ENCODE peak calls at places on chromosomes 5 and 9, in six cellular contexts. E is IMR-90, F is neuronal stem cell, A is mesenchymal stem cell, Y is trophoblast cell, X is H1. W is an unnamed sample.

GRCh38 chr9:32942755-32943460 is 58.5 kb downstream of the APTX start:
- DNase-seq in E (no peak), F (no peak), A (no peak), Y (no peak), X (no peak), W (no peak)

GRCh38 chr9:75451505-75451904 is 363.2 kb downstream of the OSTF1 start:
- DNase-seq in E (no peak), F (no peak), A (no peak), Y (no peak), X (no peak), W (no peak)

GRCh38 chr5:132475939-132476852 is 14.4 kb downstream of the IRF1 start:
- DNase-seq in E (no peak), F (no peak), A (peak), Y (peak), X (no peak), W (no peak)

GRCh38 chr5:135075621-135076585 is 41.9 kb upstream of the PITX1 start:
- DNase-seq in E (peak), F (no peak), A (peak), Y (peak), X (no peak), W (no peak)

GRCh38 chr9:117232991-117233390 is 181.9 kb downstream of the ASTN2 start:
- DNase-seq in E (no peak), F (no peak), A (no peak), Y (no peak), X (no peak), W (no peak)

GRCh38 chr5:957730-958485 is 50.7 kb upstream of the NKD2 start:
- DNase-seq in E (peak), F (no peak), A (peak), Y (no peak), X (no peak), W (no peak)

GRCh38 chr5:31918739-31919138 is 255.4 kb downstream of the GOLPH3 start:
- DNase-seq in E (no peak), F (no peak), A (no peak), Y (no peak), X (no peak), W (no peak)

GRCh38 chr5:159518361-159518760 is 188.1 kb upstream of the IL12B start:
- DNase-seq in E (peak), F (no peak), A (no peak), Y (peak), X (no peak), W (no peak)

GRCh38 chr9:101628173-101628572 is 33.4 kb upstream of the PPP3R2 start:
- DNase-seq in E (peak), F (peak), A (no peak), Y (no peak), X (no peak), W (peak)

GRCh38 chr9:16704489-16705111 is 165.9 kb downstream of the BNC2 start:
- DNase-seq in E (peak), F (no peak), A (no peak), Y (no peak), X (no peak), W (peak)

GRCh38 chr9:16704096-16704488 is 166.4 kb downstream of the BNC2 start:
- DNase-seq in E (no peak), F (no peak), A (peak), Y (no peak), X (no peak), W (no peak)

GRCh38 chr9:16705121-16705604 is 165.3 kb downstream of the BNC2 start:
- DNase-seq in E (peak), F (peak), A (peak), Y (peak), X (peak), W (peak)

GRCh38 chr9:16701347-16701746 is 169.1 kb downstream of the BNC2 start:
- DNase-seq in E (no peak), F (no peak), A (no peak), Y (no peak), X (no peak), W (no peak)
- H3K9ac ChIP-seq in E (no peak), F (no peak), A (peak), Y (no peak), X (no peak), W (no peak)

GRCh38 chr5:176536132-176536901 is 885 bp downstream of the RNF44 start:
- DNase-seq in E (peak), F (peak), A (peak), Y (peak), X (peak), W (peak)

GRCh38 chr5:176538505-176538806 is 1.3 kb upstream of the RNF44 start:
- DNase-seq in E (no peak), F (no peak), A (no peak), Y (no peak), X (no peak), W (peak)

GRCh38 chr5:176538985-176539384 is 1.8 kb upstream of the RNF44 start:
- DNase-seq in E (no peak), F (no peak), A (no peak), Y (no peak), X (no peak), W (no peak)

GRCh38 chr5:176536902-176537607 is at the start of gene RNF44:
- DNase-seq in E (peak), F (peak), A (peak), Y (peak), X (peak), W (peak)

DNA sequence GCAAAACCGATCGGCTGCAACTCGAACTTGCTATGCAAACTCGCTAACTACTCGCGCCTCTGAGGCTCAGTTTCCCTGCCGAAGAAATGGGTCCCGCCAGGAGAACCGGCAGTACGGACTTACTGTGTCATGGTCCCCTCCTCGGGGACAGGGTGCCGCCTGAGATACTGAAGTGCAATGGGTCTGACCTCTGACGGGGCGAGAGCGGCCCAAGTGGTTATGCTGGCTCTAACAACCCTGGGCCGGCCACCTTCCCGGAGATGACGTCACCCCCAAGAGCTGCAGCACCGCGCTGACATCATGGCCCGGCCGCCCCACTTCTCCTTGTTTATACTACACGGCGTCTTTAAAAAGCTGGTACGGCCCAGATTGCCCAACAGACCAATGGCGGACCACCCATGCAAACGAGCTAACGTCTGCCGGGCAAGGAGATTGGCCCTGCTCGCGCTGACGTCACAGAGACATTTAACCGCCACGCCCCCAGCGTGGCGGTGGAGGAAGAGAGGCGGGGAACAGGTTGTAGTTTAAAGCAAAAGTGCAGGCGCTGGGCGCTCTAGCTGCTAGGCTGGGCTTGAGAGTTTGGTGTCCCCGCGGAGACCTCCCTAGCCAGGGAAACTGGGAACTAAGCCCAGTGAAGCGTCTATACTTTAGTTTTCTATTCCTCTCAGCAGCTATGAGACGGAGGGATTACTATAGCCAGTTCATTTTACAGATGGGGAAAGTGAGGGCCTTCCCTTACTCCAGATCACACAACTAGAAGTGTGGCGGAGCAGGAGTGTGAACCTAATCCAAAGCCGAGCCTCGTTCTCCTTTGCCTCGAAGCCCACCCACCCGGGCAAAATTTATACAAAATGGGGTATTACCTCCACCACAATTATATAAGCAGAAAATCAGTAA is 654 bp upstream of the RNF44 start:
- DNase-seq in E (peak), F (peak), A (peak), Y (peak), X (peak), W (peak)
- H2BK5ac ChIP-seq in E (peak), F (peak), A (peak), Y (peak), X (peak), W (peak)

GRCh38 chr5:81604193-81604592 is 146.7 kb downstream of the SSBP2 start:
- DNase-seq in E (no peak), F (no peak), A (no peak), Y (no peak), X (no peak), W (no peak)

GRCh38 chr5:81601912-81602311 is 149.0 kb downstream of the SSBP2 start:
- DNase-seq in E (peak), F (no peak), A (peak), Y (no peak), X (no peak), W (peak)

GRCh38 chr5:81606150-81606549 is 144.7 kb downstream of the SSBP2 start:
- DNase-seq in E (no peak), F (peak), A (no peak), Y (no peak), X (no peak), W (peak)

GRCh38 chr5:81609810-81610375 is 141.0 kb downstream of the SSBP2 start:
- DNase-seq in E (no peak), F (no peak), A (no peak), Y (peak), X (no peak), W (peak)

DNA sequence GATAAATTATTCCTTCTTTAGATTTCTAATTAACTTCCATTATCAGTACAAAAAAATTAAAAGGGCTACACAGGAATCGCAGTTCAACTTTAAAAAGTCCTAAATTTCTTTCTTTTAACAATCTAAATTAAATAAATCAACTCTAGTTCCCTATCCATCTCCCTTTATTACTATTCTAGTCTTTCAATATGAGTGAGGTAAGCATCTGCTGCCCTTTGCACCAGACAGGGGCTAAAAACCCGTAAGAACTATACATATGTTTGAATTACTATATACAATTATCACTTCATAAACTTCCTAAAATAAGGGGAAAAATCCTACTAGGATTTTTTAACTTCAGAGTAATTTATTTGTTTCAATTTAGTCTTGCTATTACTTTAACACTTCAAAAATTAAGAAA is 145.6 kb downstream of the SSBP2 start:
- DNase-seq in E (no peak), F (no peak), A (no peak), Y (no peak), X (no peak), W (no peak)
- H3K4me3 ChIP-seq in E (no peak), F (no peak), A (no peak), Y (no peak), X (no peak), W (no peak)

DNA sequence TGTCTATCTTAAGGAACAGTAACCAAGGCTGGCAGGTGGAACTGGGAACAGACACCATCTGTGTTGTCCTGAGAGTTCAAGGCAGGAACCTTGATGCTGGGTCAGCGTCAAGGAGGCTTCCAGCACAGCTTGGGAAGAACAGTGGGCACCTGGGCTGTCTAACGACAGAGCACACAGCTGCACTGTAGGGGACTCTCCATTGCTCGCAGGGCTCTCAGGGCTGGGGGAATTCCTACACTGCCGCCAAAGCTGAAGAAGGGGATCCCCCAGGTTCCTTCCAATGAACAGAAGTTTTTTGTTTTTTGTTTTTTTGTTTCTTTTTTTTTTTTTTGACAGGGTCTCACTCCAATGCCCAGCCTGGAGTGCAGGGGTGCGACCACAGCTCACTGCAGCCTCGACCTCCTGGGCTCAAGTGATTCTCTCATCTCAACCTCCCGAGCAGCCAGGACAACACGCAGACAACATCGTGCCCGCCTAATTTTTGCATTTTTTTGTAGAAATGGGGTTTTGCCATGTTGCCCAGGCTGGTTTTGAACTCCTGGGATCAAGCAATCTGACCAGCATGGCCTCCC is 81.9 kb downstream of the PTPN3 start:
- DNase-seq in E (no peak), F (no peak), A (no peak), Y (no peak), X (no peak), W (no peak)
- H3K9ac ChIP-seq in E (no peak), F (no peak), A (no peak), Y (no peak), X (no peak), W (no peak)

GRCh38 chr9:38482918-38483592 is 58.8 kb upstream of the IGFBPL1 start:
- DNase-seq in E (no peak), F (no peak), A (peak), Y (peak), X (no peak), W (peak)
- H2BK5ac ChIP-seq in E (no peak), F (no peak), A (no peak), Y (no peak), X (peak), W (no peak)

GRCh38 chr9:133951265-133951664 is 40.9 kb downstream of the VAV2 start:
- DNase-seq in E (no peak), F (no peak), A (no peak), Y (no peak), X (no peak), W (no peak)

GRCh38 chr9:133953621-133953975 is 38.5 kb downstream of the VAV2 start:
- DNase-seq in E (no peak), F (no peak), A (no peak), Y (no peak), X (no peak), W (no peak)

GRCh38 chr9:133953976-133954709 is 38.0 kb downstream of the VAV2 start:
- DNase-seq in E (no peak), F (no peak), A (no peak), Y (no peak), X (no peak), W (no peak)

GRCh38 chr9:133950916-133951231 is 41.2 kb downstream of the VAV2 start:
- DNase-seq in E (no peak), F (no peak), A (no peak), Y (no peak), X (no peak), W (no peak)

DNA sequence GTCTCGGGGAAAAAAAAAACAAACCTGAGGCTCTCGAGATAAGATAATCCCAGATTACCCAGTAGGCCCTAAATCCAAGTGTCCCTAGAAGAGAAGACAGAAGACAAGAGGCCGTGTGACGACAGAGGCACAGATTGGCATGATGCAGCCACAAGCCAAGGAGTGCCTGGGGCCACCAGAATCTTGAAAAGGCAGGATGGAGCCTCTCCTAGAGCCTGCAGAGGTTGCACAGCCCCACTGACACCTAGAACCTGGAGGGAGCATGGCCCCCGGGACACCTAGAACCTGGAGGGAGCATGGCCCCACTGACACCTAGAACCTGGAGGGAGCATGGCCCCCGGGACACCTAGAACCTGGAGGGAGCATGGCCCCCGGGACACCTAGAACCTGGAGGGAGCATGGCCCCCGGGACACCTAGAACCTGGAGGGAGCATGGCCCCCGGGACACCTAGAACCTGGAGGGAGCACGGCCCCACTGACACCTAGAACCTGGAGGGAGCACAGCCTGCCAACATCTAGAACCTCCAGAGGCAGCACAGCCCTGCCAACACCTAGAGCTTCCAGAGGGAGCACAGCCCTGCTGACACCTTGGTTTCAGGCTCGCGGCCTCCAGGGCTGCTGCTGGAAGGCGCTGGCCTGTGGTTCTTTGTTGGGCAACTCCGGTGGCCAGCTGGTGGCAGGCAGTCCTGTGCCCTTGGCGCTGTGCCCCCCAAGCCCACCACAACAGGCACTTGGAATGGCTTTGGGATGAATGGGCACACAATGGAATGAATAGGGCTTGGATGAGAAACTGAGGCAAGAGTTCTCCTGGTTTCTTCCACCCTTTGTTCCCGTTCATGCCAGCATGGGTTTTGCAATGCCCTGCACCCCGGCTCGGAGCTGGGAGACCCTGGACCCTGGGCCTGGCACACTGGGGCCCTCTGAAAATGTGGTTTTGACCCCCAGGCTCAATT is 39.2 kb downstream of the VAV2 start:
- DNase-seq in E (no peak), F (no peak), A (no peak), Y (no peak), X (no peak), W (no peak)
- H3K4me3 ChIP-seq in E (no peak), F (no peak), A (no peak), Y (no peak), X (no peak), W (no peak)